ENCODE peak calls at places on chromosomes 7 and 10, in four cellular contexts. One of them, this sample, is unnamed.

GRCh38 chr7:5553298-5553877 is 129.8 kb upstream of the TNRC18 start:
- DNase-seq in AG09319: no peak
- DNase-seq in CD8-positive, alpha-beta T cell: no peak
- DNase-seq in astrocyte of the spinal cord: no peak
- DNase-seq in this sample: no peak

GRCh38 chr7:117285821-117286220 is 37.0 kb downstream of the WNT2 start:
- DNase-seq in astrocyte of the spinal cord: peak; percentile 73
- DNase-seq in CD8-positive, alpha-beta T cell: no peak
- DNase-seq in AG09319: no peak
- DNase-seq in this sample: no peak

GRCh38 chr7:85749715-85750453 is 563.0 kb upstream of the SEMA3D start:
- DNase-seq in astrocyte of the spinal cord: no peak
- DNase-seq in CD8-positive, alpha-beta T cell: no peak
- DNase-seq in AG09319: no peak
- DNase-seq in this sample: peak; percentile 14

GRCh38 chr10:78267598-78267997 is 233.9 kb downstream of the RPS24 start:
- DNase-seq in CD8-positive, alpha-beta T cell: no peak
- DNase-seq in AG09319: no peak
- DNase-seq in astrocyte of the spinal cord: peak; percentile 31
- DNase-seq in this sample: peak; percentile 51

GRCh38 chr10:129870926-129871660 is 93.0 kb downstream of the EBF3 start:
- DNase-seq in AG09319: no peak
- DNase-seq in CD8-positive, alpha-beta T cell: no peak
- DNase-seq in astrocyte of the spinal cord: no peak
- DNase-seq in this sample: peak; percentile 5

GRCh38 chr7:47653550-47654351 is 71.8 kb upstream of the TNS3 start:
- DNase-seq in CD8-positive, alpha-beta T cell: no peak
- DNase-seq in astrocyte of the spinal cord: peak; percentile 67
- DNase-seq in AG09319: no peak
- DNase-seq in this sample: no peak

GRCh38 chr7:37281368-37282092 is 167.1 kb downstream of the ELMO1 start:
- DNase-seq in AG09319: no peak
- DNase-seq in CD8-positive, alpha-beta T cell: no peak
- DNase-seq in astrocyte of the spinal cord: no peak
- DNase-seq in this sample: no peak

GRCh38 chr10:116408716-116409115 is 18.9 kb upstream of the PNLIPRP3 start:
- DNase-seq in AG09319: no peak
- DNase-seq in astrocyte of the spinal cord: no peak
- DNase-seq in CD8-positive, alpha-beta T cell: no peak
- DNase-seq in this sample: no peak

GRCh38 chr7:87416682-87417587 is 58.5 kb downstream of the ABCB4 start:
- DNase-seq in CD8-positive, alpha-beta T cell: peak; percentile 53
- DNase-seq in AG09319: no peak
- DNase-seq in astrocyte of the spinal cord: peak; percentile 77
- DNase-seq in this sample: peak; percentile 84

GRCh38 chr10:93512565-93512964 is 16.2 kb downstream of the CEP55 start:
- DNase-seq in astrocyte of the spinal cord: peak; percentile 32
- DNase-seq in AG09319: no peak
- DNase-seq in CD8-positive, alpha-beta T cell: no peak
- DNase-seq in this sample: peak; percentile 39

GRCh38 chr10:119687192-119688032 is 36.2 kb downstream of the BAG3 start:
- DNase-seq in AG09319: no peak
- DNase-seq in astrocyte of the spinal cord: peak; percentile 67
- DNase-seq in CD8-positive, alpha-beta T cell: no peak
- DNase-seq in this sample: peak; percentile 61

GRCh38 chr7:132578826-132579225 is 2.6 kb upstream of the PLXNA4 start:
- DNase-seq in CD8-positive, alpha-beta T cell: no peak
- DNase-seq in AG09319: no peak
- DNase-seq in astrocyte of the spinal cord: no peak
- DNase-seq in this sample: no peak

GRCh38 chr7:79176859-79177477 is 276.5 kb downstream of the MAGI2 start:
- DNase-seq in AG09319: peak; percentile 19
- DNase-seq in CD8-positive, alpha-beta T cell: no peak
- DNase-seq in astrocyte of the spinal cord: peak; percentile 56
- DNase-seq in this sample: peak; percentile 73

GRCh38 chr7:139739863-139740597 is 37.8 kb downstream of the HIPK2 start:
- DNase-seq in astrocyte of the spinal cord: no peak
- DNase-seq in AG09319: no peak
- DNase-seq in CD8-positive, alpha-beta T cell: no peak
- DNase-seq in this sample: no peak

GRCh38 chr10:12252882-12253546 is 57.0 kb downstream of the CDC123 start:
- DNase-seq in CD8-positive, alpha-beta T cell: no peak
- DNase-seq in astrocyte of the spinal cord: peak; percentile 12
- DNase-seq in AG09319: no peak
- DNase-seq in this sample: peak; percentile 39

GRCh38 chr10:43686414-43686813 is 37.7 kb upstream of the ZNF32 start:
- DNase-seq in astrocyte of the spinal cord: no peak
- DNase-seq in AG09319: no peak
- DNase-seq in CD8-positive, alpha-beta T cell: no peak
- DNase-seq in this sample: no peak
- TF ChIP-seq CTCF in astrocyte of the spinal cord: peak; percentile 5
- TF ChIP-seq CTCF in AG09319: no peak
- TF ChIP-seq CTCF in CD8-positive, alpha-beta T cell: no peak
- TF ChIP-seq CTCF in this sample: peak; percentile 39

DNA sequence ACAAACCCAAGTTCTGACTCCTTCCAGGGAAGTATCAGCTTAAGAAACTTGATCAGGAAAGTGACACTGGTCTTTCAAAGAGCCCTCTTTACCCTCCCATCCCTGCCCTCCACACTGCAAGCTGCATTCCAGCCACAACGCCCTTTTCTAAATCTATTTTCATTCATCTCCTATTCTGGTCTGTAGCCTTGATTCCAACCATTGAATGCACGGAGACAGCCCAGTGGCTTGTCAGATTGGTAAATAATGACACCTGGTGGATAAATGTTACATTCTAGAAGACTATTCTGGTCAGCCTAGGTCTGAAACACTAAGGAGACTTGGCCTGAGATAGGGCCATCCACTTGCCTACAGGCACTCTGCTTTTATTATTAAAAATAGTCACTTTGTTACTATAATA is 20.9 kb downstream of the MORN4 start:
- DNase-seq in CD8-positive, alpha-beta T cell: no peak
- DNase-seq in astrocyte of the spinal cord: peak; percentile 52
- DNase-seq in AG09319: no peak
- DNase-seq in this sample: peak; percentile 77
- TF ChIP-seq CTCF in CD8-positive, alpha-beta T cell: no peak
- TF ChIP-seq CTCF in astrocyte of the spinal cord: peak; percentile 28
- TF ChIP-seq CTCF in AG09319: peak; percentile 30
- TF ChIP-seq CTCF in this sample: peak; percentile 45

GRCh38 chr7:38375453-38375852 is 102.0 kb upstream of the TARP start:
- DNase-seq in CD8-positive, alpha-beta T cell: no peak
- DNase-seq in astrocyte of the spinal cord: no peak
- DNase-seq in AG09319: no peak
- DNase-seq in this sample: no peak
- TF ChIP-seq CTCF in CD8-positive, alpha-beta T cell: no peak
- TF ChIP-seq CTCF in astrocyte of the spinal cord: no peak
- TF ChIP-seq CTCF in AG09319: no peak
- TF ChIP-seq CTCF in this sample: no peak

GRCh38 chr7:45404622-45405021 is 169.5 kb upstream of the ADCY1 start:
- DNase-seq in CD8-positive, alpha-beta T cell: no peak
- DNase-seq in AG09319: no peak
- DNase-seq in astrocyte of the spinal cord: no peak
- DNase-seq in this sample: no peak

GRCh38 chr7:45410893-45411292 is 163.3 kb upstream of the ADCY1 start:
- DNase-seq in CD8-positive, alpha-beta T cell: no peak
- DNase-seq in AG09319: no peak
- DNase-seq in astrocyte of the spinal cord: no peak
- DNase-seq in this sample: no peak

GRCh38 chr7:45408407-45408737 is 165.8 kb upstream of the ADCY1 start:
- DNase-seq in astrocyte of the spinal cord: no peak
- DNase-seq in CD8-positive, alpha-beta T cell: no peak
- DNase-seq in AG09319: no peak
- DNase-seq in this sample: no peak

GRCh38 chr7:45402480-45403218 is 171.5 kb upstream of the ADCY1 start:
- DNase-seq in CD8-positive, alpha-beta T cell: no peak
- DNase-seq in astrocyte of the spinal cord: peak; percentile 79
- DNase-seq in AG09319: peak; percentile 54
- DNase-seq in this sample: peak; percentile 80

GRCh38 chr7:45407730-45408406 is 166.3 kb upstream of the ADCY1 start:
- DNase-seq in CD8-positive, alpha-beta T cell: no peak
- DNase-seq in astrocyte of the spinal cord: no peak
- DNase-seq in AG09319: no peak
- DNase-seq in this sample: no peak
- TF ChIP-seq CTCF in CD8-positive, alpha-beta T cell: no peak
- TF ChIP-seq CTCF in astrocyte of the spinal cord: no peak
- TF ChIP-seq CTCF in AG09319: no peak
- TF ChIP-seq CTCF in this sample: no peak

GRCh38 chr7:154741131-154741530 is 261.8 kb downstream of the PAXIP1 start:
- DNase-seq in CD8-positive, alpha-beta T cell: no peak
- DNase-seq in AG09319: no peak
- DNase-seq in astrocyte of the spinal cord: no peak
- DNase-seq in this sample: no peak

GRCh38 chr7:154746551-154746950 is 256.4 kb downstream of the PAXIP1 start:
- DNase-seq in astrocyte of the spinal cord: no peak
- DNase-seq in CD8-positive, alpha-beta T cell: no peak
- DNase-seq in AG09319: no peak
- DNase-seq in this sample: no peak

GRCh38 chr7:154743211-154743610 is 259.7 kb downstream of the PAXIP1 start:
- DNase-seq in CD8-positive, alpha-beta T cell: no peak
- DNase-seq in AG09319: no peak
- DNase-seq in astrocyte of the spinal cord: no peak
- DNase-seq in this sample: no peak

GRCh38 chr7:154744861-154745258 is 258.1 kb downstream of the PAXIP1 start:
- DNase-seq in CD8-positive, alpha-beta T cell: no peak
- DNase-seq in AG09319: no peak
- DNase-seq in astrocyte of the spinal cord: no peak
- DNase-seq in this sample: no peak

DNA sequence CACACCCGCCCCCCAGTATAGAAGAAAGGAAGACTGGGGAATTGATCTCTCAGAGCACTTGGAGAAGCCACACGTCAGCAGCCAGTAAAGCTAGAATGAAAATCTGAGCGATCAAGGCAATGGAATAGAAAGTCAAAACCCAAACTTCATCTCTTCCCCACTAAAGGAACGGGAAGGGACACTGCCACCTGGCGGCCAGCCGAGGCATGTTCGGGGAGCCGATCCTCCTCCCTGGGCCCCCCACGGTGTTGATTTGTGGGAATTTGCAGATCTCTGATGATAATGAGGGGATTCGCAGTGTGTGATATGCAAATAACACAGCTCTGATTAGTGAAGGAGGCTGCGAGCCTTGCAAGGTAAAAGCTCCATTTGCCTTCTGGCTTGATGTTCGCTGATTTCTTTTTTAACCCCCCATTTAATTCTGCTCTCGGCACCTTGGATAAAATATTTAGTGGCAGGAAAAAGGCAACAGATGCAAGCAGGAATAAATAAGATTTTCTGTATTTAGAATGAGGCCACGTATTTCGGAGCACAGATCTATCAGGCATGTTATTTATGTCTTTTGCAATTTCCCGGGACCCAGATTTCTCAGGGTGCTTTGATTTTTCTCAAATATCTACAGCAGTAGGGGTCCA is 258.6 kb downstream of the PAXIP1 start:
- DNase-seq in CD8-positive, alpha-beta T cell: no peak
- DNase-seq in AG09319: no peak
- DNase-seq in astrocyte of the spinal cord: no peak
- DNase-seq in this sample: peak; percentile 2
- TF ChIP-seq CTCF in CD8-positive, alpha-beta T cell: peak; percentile 26
- TF ChIP-seq CTCF in AG09319: no peak
- TF ChIP-seq CTCF in astrocyte of the spinal cord: peak; percentile 48
- TF ChIP-seq CTCF in this sample: peak; percentile 52

DNA sequence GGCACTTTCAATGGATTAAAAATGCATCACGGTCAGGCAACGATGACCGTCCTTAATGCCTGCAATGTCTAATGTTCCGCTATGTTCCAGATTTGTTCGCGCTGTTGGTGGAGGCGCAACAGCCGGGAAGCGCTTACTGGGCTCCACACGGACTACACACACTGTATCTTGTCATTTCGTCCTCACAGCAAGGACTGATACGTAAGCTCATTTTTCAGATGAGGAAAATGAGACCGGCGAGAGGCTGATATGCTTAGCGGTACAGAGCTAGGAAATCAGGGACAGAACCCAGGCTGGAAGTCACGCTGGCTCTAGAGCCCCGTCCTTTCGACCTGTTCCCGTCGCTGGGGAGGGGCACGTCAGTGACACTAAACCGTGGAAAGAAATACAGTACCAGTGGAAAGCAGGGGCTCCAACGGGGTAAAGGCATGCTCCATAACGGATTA is 664 bp downstream of the TPK1 start:
- DNase-seq in astrocyte of the spinal cord: peak; percentile 60
- DNase-seq in CD8-positive, alpha-beta T cell: no peak
- DNase-seq in AG09319: no peak
- DNase-seq in this sample: peak; percentile 73
- TF ChIP-seq CTCF in astrocyte of the spinal cord: no peak
- TF ChIP-seq CTCF in CD8-positive, alpha-beta T cell: no peak
- TF ChIP-seq CTCF in AG09319: no peak
- TF ChIP-seq CTCF in this sample: no peak